ENCODE peak calls at places on chromosomes 3 and 15, in five cellular contexts. One of them, this sample, is unnamed.

GRCh38 chr15:84979651-84980050 is 2.0 kb upstream of the PDE8A start:
- DNase-seq in astrocyte: no peak
- DNase-seq in GM12878: no peak
- DNase-seq in adipocyte: no peak
- DNase-seq in cardiac muscle cell: peak; percentile 65
- DNase-seq in this sample: no peak

GRCh38 chr3:32200490-32200889 is 38.0 kb upstream of the CMTM8 start:
- DNase-seq in astrocyte: no peak
- DNase-seq in GM12878: no peak
- DNase-seq in adipocyte: no peak
- DNase-seq in cardiac muscle cell: no peak
- DNase-seq in this sample: no peak

GRCh38 chr3:88896026-88896425 is 211.4 kb upstream of the EPHA3 start:
- DNase-seq in adipocyte: no peak
- DNase-seq in astrocyte: no peak
- DNase-seq in cardiac muscle cell: no peak
- DNase-seq in GM12878: no peak
- DNase-seq in this sample: no peak

GRCh38 chr3:10306156-10306555 is 13.4 kb upstream of the GHRL start:
- DNase-seq in astrocyte: no peak
- DNase-seq in adipocyte: no peak
- DNase-seq in GM12878: no peak
- DNase-seq in cardiac muscle cell: no peak
- DNase-seq in this sample: no peak

GRCh38 chr3:94862703-94863102 is 799.8 kb downstream of the NSUN3 start:
- DNase-seq in GM12878: no peak
- DNase-seq in astrocyte: no peak
- DNase-seq in adipocyte: peak; percentile 27
- DNase-seq in cardiac muscle cell: peak; percentile 16
- DNase-seq in this sample: no peak

GRCh38 chr3:127532561-127533203 is 57.9 kb downstream of the TPRA1 start:
- DNase-seq in cardiac muscle cell: no peak
- DNase-seq in adipocyte: no peak
- DNase-seq in GM12878: no peak
- DNase-seq in astrocyte: no peak
- DNase-seq in this sample: no peak

GRCh38 chr3:72630614-72631344 is 217.5 kb downstream of the SHQ1 start:
- DNase-seq in astrocyte: no peak
- DNase-seq in adipocyte: peak; percentile 43
- DNase-seq in cardiac muscle cell: no peak
- DNase-seq in GM12878: no peak
- DNase-seq in this sample: no peak

GRCh38 chr3:64650096-64650622 is 37.6 kb downstream of the ADAMTS9 start:
- DNase-seq in cardiac muscle cell: no peak
- DNase-seq in adipocyte: no peak
- DNase-seq in GM12878: no peak
- DNase-seq in astrocyte: no peak
- DNase-seq in this sample: no peak

GRCh38 chr3:186277268-186277909 is 84.6 kb downstream of the DGKG start:
- DNase-seq in astrocyte: peak; percentile 47
- DNase-seq in adipocyte: peak; percentile 76
- DNase-seq in cardiac muscle cell: peak; percentile 36
- DNase-seq in GM12878: no peak
- DNase-seq in this sample: no peak

GRCh38 chr3:111151438-111151837 is 79.8 kb downstream of the NECTIN3 start:
- DNase-seq in astrocyte: peak; percentile 76
- DNase-seq in adipocyte: peak; percentile 53
- DNase-seq in GM12878: no peak
- DNase-seq in cardiac muscle cell: no peak
- DNase-seq in this sample: no peak

GRCh38 chr3:129777806-129778205 is 115.7 kb downstream of the TMCC1 start:
- DNase-seq in astrocyte: no peak
- DNase-seq in adipocyte: peak; percentile 54
- DNase-seq in cardiac muscle cell: no peak
- DNase-seq in GM12878: no peak
- DNase-seq in this sample: no peak

GRCh38 chr3:9942934-9943690 is 9.1 kb downstream of the PRRT3 start:
- DNase-seq in astrocyte: no peak
- DNase-seq in adipocyte: no peak
- DNase-seq in GM12878: no peak
- DNase-seq in cardiac muscle cell: no peak
- DNase-seq in this sample: no peak

GRCh38 chr3:139994891-139995290 is 59.9 kb downstream of the CLSTN2 start:
- DNase-seq in cardiac muscle cell: no peak
- DNase-seq in astrocyte: no peak
- DNase-seq in GM12878: no peak
- DNase-seq in adipocyte: no peak
- DNase-seq in this sample: no peak

GRCh38 chr3:49237344-49237743 is 39.7 kb downstream of the C3orf62 start:
- DNase-seq in GM12878: no peak
- DNase-seq in adipocyte: no peak
- DNase-seq in astrocyte: no peak
- DNase-seq in cardiac muscle cell: no peak
- DNase-seq in this sample: no peak

GRCh38 chr3:107421170-107421792 is 44.0 kb downstream of the CCDC54 start:
- DNase-seq in GM12878: no peak
- DNase-seq in cardiac muscle cell: peak; percentile 72
- DNase-seq in adipocyte: peak; percentile 91
- DNase-seq in astrocyte: peak; percentile 49
- DNase-seq in this sample: peak; percentile 38

GRCh38 chr15:100889359-100890058 is 9.9 kb downstream of the ALDH1A3 start:
- DNase-seq in astrocyte: peak; percentile 75
- DNase-seq in GM12878: no peak
- DNase-seq in adipocyte: peak; percentile 87
- DNase-seq in cardiac muscle cell: no peak
- DNase-seq in this sample: no peak

GRCh38 chr15:33215941-33216872 is 21.7 kb upstream of the FMN1 start:
- DNase-seq in adipocyte: peak; percentile 18
- DNase-seq in cardiac muscle cell: peak; percentile 50
- DNase-seq in GM12878: no peak
- DNase-seq in astrocyte: no peak
- DNase-seq in this sample: peak; percentile 38

GRCh38 chr15:72902245-72902928 is 118.8 kb upstream of the ADPGK start:
- DNase-seq in GM12878: no peak
- DNase-seq in cardiac muscle cell: no peak
- DNase-seq in astrocyte: peak; percentile 90
- DNase-seq in adipocyte: peak; percentile 1
- DNase-seq in this sample: no peak

GRCh38 chr15:80992436-80992835 is 2.8 kb upstream of the MESD start:
- DNase-seq in cardiac muscle cell: no peak
- DNase-seq in adipocyte: no peak
- DNase-seq in GM12878: no peak
- DNase-seq in astrocyte: no peak
- DNase-seq in this sample: no peak

GRCh38 chr3:100044369-100044768 is 69.9 kb downstream of the FILIP1L start:
- DNase-seq in cardiac muscle cell: no peak
- DNase-seq in GM12878: peak; percentile 67
- DNase-seq in astrocyte: no peak
- DNase-seq in adipocyte: no peak
- DNase-seq in this sample: no peak
- H3K4me1 ChIP-seq in cardiac muscle cell: peaks cover 8% of the 10 kb centered on the region
- H3K4me1 ChIP-seq in GM12878: peaks cover 43% of the 10 kb centered on the region
- H3K4me1 ChIP-seq in astrocyte: peaks cover 62% of the 10 kb centered on the region
- H3K4me1 ChIP-seq in adipocyte: peaks cover 50% of the 10 kb centered on the region
- H3K4me1 ChIP-seq in this sample: no peaks in the 10 kb centered on the region

GRCh38 chr15:25863968-25864580 is 947 bp upstream of the ATP10A start:
- DNase-seq in adipocyte: no peak
- DNase-seq in cardiac muscle cell: no peak
- DNase-seq in astrocyte: no peak
- DNase-seq in GM12878: no peak
- DNase-seq in this sample: no peak
- H3K4me3 ChIP-seq in adipocyte: peak overlapping the region; percentile 82
- H3K4me3 ChIP-seq in cardiac muscle cell: no peak overlapping the region
- H3K4me3 ChIP-seq in astrocyte: peak overlapping the region; percentile 78
- H3K4me3 ChIP-seq in GM12878: no peak overlapping the region
- H3K4me3 ChIP-seq in this sample: peak overlapping the region; percentile 52

GRCh38 chr3:123661973-123662372 is 77.1 kb upstream of the HACD2 start:
- DNase-seq in cardiac muscle cell: no peak
- DNase-seq in adipocyte: no peak
- DNase-seq in astrocyte: no peak
- DNase-seq in GM12878: no peak
- DNase-seq in this sample: no peak
- H3K4me1 ChIP-seq in cardiac muscle cell: peaks cover 12% of the 10 kb centered on the region
- H3K4me1 ChIP-seq in adipocyte: peaks cover 53% of the 10 kb centered on the region
- H3K4me1 ChIP-seq in astrocyte: peaks cover 35% of the 10 kb centered on the region
- H3K4me1 ChIP-seq in GM12878: no peaks in the 10 kb centered on the region
- H3K4me1 ChIP-seq in this sample: no peaks in the 10 kb centered on the region

GRCh38 chr3:141380987-141381386 is 12.7 kb downstream of the ZBTB38 start:
- DNase-seq in GM12878: peak; percentile 95
- DNase-seq in adipocyte: no peak
- DNase-seq in cardiac muscle cell: no peak
- DNase-seq in astrocyte: no peak
- DNase-seq in this sample: no peak

GRCh38 chr3:141384157-141384556 is 15.9 kb downstream of the ZBTB38 start:
- DNase-seq in GM12878: no peak
- DNase-seq in astrocyte: peak; percentile 54
- DNase-seq in adipocyte: peak; percentile 57
- DNase-seq in cardiac muscle cell: no peak
- DNase-seq in this sample: no peak

GRCh38 chr3:141383555-141384129 is 15.3 kb downstream of the ZBTB38 start:
- DNase-seq in adipocyte: peak; percentile 75
- DNase-seq in GM12878: no peak
- DNase-seq in astrocyte: peak; percentile 51
- DNase-seq in cardiac muscle cell: no peak
- DNase-seq in this sample: no peak

GRCh38 chr3:141384575-141384974 is 16.3 kb downstream of the ZBTB38 start:
- DNase-seq in adipocyte: no peak
- DNase-seq in GM12878: no peak
- DNase-seq in cardiac muscle cell: no peak
- DNase-seq in astrocyte: no peak
- DNase-seq in this sample: no peak

GRCh38 chr3:141382571-141382970 is 14.3 kb downstream of the ZBTB38 start:
- DNase-seq in cardiac muscle cell: no peak
- DNase-seq in astrocyte: no peak
- DNase-seq in adipocyte: no peak
- DNase-seq in GM12878: no peak
- DNase-seq in this sample: no peak
- H3K4me3 ChIP-seq in cardiac muscle cell: no peak overlapping the region
- H3K4me3 ChIP-seq in astrocyte: no peak overlapping the region
- H3K4me3 ChIP-seq in adipocyte: no peak overlapping the region
- H3K4me3 ChIP-seq in GM12878: peak overlapping the region; percentile 6
- H3K4me3 ChIP-seq in this sample: no peak overlapping the region

DNA sequence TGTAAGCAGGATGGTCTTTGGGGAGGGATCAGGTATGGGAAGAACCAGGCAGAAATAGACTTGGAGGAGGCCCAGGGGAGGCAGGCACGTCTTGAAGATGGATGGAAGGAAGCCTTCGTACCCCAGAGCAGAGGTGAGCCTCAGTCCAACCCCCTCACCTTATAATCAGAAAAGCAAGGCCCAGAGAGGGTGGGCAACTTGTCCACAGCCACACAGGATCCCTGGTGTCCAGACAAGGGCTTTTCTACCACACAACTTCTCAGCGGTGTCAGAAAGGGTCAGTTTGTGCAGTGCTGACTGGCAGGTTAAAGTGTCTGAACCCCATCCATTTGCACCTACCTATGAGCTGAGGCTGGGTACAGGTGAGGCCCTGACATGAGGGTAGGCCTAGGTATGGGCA is 8.7 kb downstream of the IGDCC3 start:
- DNase-seq in adipocyte: no peak
- DNase-seq in cardiac muscle cell: no peak
- DNase-seq in astrocyte: no peak
- DNase-seq in GM12878: no peak
- DNase-seq in this sample: no peak
- H3K4me1 ChIP-seq in adipocyte: no peaks in the 10 kb centered on the region
- H3K4me1 ChIP-seq in cardiac muscle cell: peaks cover 42% of the 10 kb centered on the region
- H3K4me1 ChIP-seq in astrocyte: no peaks in the 10 kb centered on the region
- H3K4me1 ChIP-seq in GM12878: no peaks in the 10 kb centered on the region
- H3K4me1 ChIP-seq in this sample: no peaks in the 10 kb centered on the region

GRCh38 chr3:3665961-3666640 is 133.1 kb upstream of the LRRN1 start:
- DNase-seq in adipocyte: no peak
- DNase-seq in astrocyte: no peak
- DNase-seq in GM12878: peak; percentile 23
- DNase-seq in cardiac muscle cell: no peak
- DNase-seq in this sample: no peak
- H3K4me3 ChIP-seq in adipocyte: no peak overlapping the region
- H3K4me3 ChIP-seq in astrocyte: no peak overlapping the region
- H3K4me3 ChIP-seq in GM12878: no peak overlapping the region
- H3K4me3 ChIP-seq in cardiac muscle cell: no peak overlapping the region
- H3K4me3 ChIP-seq in this sample: no peak overlapping the region

GRCh38 chr3:48014358-48014757 is 1.9 kb downstream of the MAP4 start:
- DNase-seq in adipocyte: no peak
- DNase-seq in GM12878: no peak
- DNase-seq in cardiac muscle cell: no peak
- DNase-seq in astrocyte: no peak
- DNase-seq in this sample: no peak
- H3K4me1 ChIP-seq in adipocyte: peaks cover 60% of the 10 kb centered on the region
- H3K4me1 ChIP-seq in GM12878: no peaks in the 10 kb centered on the region
- H3K4me1 ChIP-seq in cardiac muscle cell: peaks cover 48% of the 10 kb centered on the region
- H3K4me1 ChIP-seq in astrocyte: peaks cover 36% of the 10 kb centered on the region
- H3K4me1 ChIP-seq in this sample: peaks cover 40% of the 10 kb centered on the region

DNA sequence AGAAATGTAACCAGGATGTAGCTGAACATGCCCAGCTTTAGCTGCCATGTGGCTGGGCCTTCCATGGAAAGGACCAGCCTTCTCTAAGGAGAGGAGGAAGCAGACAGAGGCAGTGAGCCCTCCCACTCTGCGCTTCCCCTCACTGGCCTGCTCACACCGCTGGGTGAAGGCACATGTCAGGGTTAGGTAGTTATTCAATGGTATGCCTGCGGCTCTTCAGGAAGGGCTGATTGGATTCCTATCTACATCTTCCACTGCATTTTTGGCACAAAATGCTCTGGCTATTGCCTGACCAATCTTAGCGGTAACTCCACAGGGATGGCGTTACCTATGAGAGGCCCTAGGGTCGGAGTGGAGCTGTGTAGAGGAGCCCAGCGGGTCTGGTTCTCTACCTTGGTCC is 24.0 kb downstream of the SNX33 start:
- DNase-seq in adipocyte: no peak
- DNase-seq in GM12878: no peak
- DNase-seq in cardiac muscle cell: no peak
- DNase-seq in astrocyte: peak; percentile 44
- DNase-seq in this sample: no peak
- H3K4me3 ChIP-seq in adipocyte: no peak overlapping the region
- H3K4me3 ChIP-seq in GM12878: no peak overlapping the region
- H3K4me3 ChIP-seq in cardiac muscle cell: no peak overlapping the region
- H3K4me3 ChIP-seq in astrocyte: no peak overlapping the region
- H3K4me3 ChIP-seq in this sample: no peak overlapping the region

GRCh38 chr15:74400915-74401757 is 32.6 kb downstream of the SEMA7A start:
- DNase-seq in astrocyte: no peak
- DNase-seq in adipocyte: no peak
- DNase-seq in cardiac muscle cell: no peak
- DNase-seq in GM12878: peak; percentile 75
- DNase-seq in this sample: no peak
- H3K4me1 ChIP-seq in astrocyte: peaks cover 85% of the 10 kb centered on the region
- H3K4me1 ChIP-seq in adipocyte: peaks cover 57% of the 10 kb centered on the region
- H3K4me1 ChIP-seq in cardiac muscle cell: peaks cover 17% of the 10 kb centered on the region
- H3K4me1 ChIP-seq in GM12878: peaks cover 86% of the 10 kb centered on the region
- H3K4me1 ChIP-seq in this sample: peaks cover 47% of the 10 kb centered on the region